ENCODE peak calls at places on chromosomes 5 and 9, in four cellular contexts. J, E, S and Z are unnamed samples.

GRCh38 chr9:21995652-21996275 is 1.2 kb downstream of the CDKN2B-AS1 start:
- DNase-seq in J (peak), E (no peak), S (no peak), Z (no peak)

GRCh38 chr9:16720386-16720785 is 150.1 kb downstream of the BNC2 start:
- DNase-seq in J (no peak), E (no peak), S (no peak), Z (no peak)

GRCh38 chr5:72746736-72747135 is 69.7 kb upstream of the TNPO1 start:
- DNase-seq in J (no peak), E (no peak), S (peak), Z (no peak)

GRCh38 chr5:176934309-176934930 is 35.3 kb upstream of the HK3 start:
- DNase-seq in J (no peak), E (no peak), S (no peak), Z (no peak)

GRCh38 chr9:86389648-86390047 is 35.4 kb upstream of the TUT7 start:
- DNase-seq in J (no peak), E (no peak), S (no peak), Z (no peak)

GRCh38 chr5:134969166-134969565 is 1.5 kb downstream of the CATSPER3 start:
- DNase-seq in J (no peak), E (no peak), S (no peak), Z (no peak)

GRCh38 chr5:79974896-79975295 is 16.2 kb downstream of the MTX3 start:
- DNase-seq in J (no peak), E (no peak), S (no peak), Z (no peak)

GRCh38 chr9:69299316-69299715 is 25.7 kb upstream of the ENTREP1 start:
- DNase-seq in J (no peak), E (no peak), S (no peak), Z (no peak)

GRCh38 chr9:109497193-109498165 is 628 bp downstream of the PTPN3 start:
- DNase-seq in J (peak), E (no peak), S (no peak), Z (no peak)

GRCh38 chr5:58496488-58496887 is 5.3 kb downstream of the GAPT start:
- DNase-seq in J (no peak), E (no peak), S (no peak), Z (no peak)

GRCh38 chr9:120965344-120966004 is 38.9 kb upstream of the TRAF1 start:
- DNase-seq in J (no peak), E (no peak), S (no peak), Z (no peak)

GRCh38 chr9:83343366-83343765 is 194.8 kb downstream of the FRMD3 start:
- DNase-seq in J (no peak), E (no peak), S (no peak), Z (no peak)

GRCh38 chr5:140556438-140556837 is 835 bp downstream of the SRA1 start:
- DNase-seq in J (no peak), E (no peak), S (no peak), Z (no peak)

GRCh38 chr5:83559141-83559785 is 87.7 kb downstream of the VCAN start:
- DNase-seq in J (no peak), E (peak), S (no peak), Z (no peak)

GRCh38 chr5:15007549-15008142 is 136.1 kb upstream of the ANKH start:
- DNase-seq in J (no peak), E (no peak), S (peak), Z (no peak)

GRCh38 chr9:134966270-134966669 is 48.6 kb upstream of the FCN1 start:
- DNase-seq in J (no peak), E (no peak), S (no peak), Z (no peak)

GRCh38 chr9:9498147-9498546 is 1114.7 kb downstream of the PTPRD start:
- DNase-seq in J (no peak), E (no peak), S (no peak), Z (no peak)

GRCh38 chr9:92954078-92954861 is 6.9 kb downstream of the FGD3 start:
- DNase-seq in J (no peak), E (no peak), S (no peak), Z (no peak)

GRCh38 chr9:81787747-81788632 is 98.6 kb upstream of the TLE1 start:
- DNase-seq in J (no peak), E (peak), S (peak), Z (peak)

GRCh38 chr5:431711-432050 is 11.3 kb upstream of the EXOC3 start:
- DNase-seq in J (no peak), E (no peak), S (no peak), Z (no peak)

GRCh38 chr5:540215-541147 is 16.2 kb upstream of the SLC9A3 start:
- DNase-seq in J (no peak), E (no peak), S (no peak), Z (no peak)

GRCh38 chr5:58012103-58012502 is 447.8 kb downstream of the PLK2 start:
- DNase-seq in J (no peak), E (no peak), S (no peak), Z (no peak)

GRCh38 chr5:68187268-68188055 is 28.1 kb upstream of the PIK3R1 start:
- DNase-seq in J (peak), E (no peak), S (no peak), Z (no peak)

GRCh38 chr9:95008151-95008771 is 281.8 kb downstream of the AOPEP start:
- DNase-seq in J (peak), E (peak), S (no peak), Z (no peak)

GRCh38 chr5:124648902-124649467 is 97.5 kb downstream of the ZNF608 start:
- DNase-seq in J (no peak), E (peak), S (no peak), Z (no peak)

GRCh38 chr5:138933522-138934290 is 58.6 kb upstream of the LRRTM2 start:
- DNase-seq in J (no peak), E (no peak), S (no peak), Z (no peak)

GRCh38 chr5:1415059-1415425 is 30.2 kb downstream of the SLC6A3 start:
- DNase-seq in J (no peak), E (no peak), S (no peak), Z (no peak)

GRCh38 chr9:136526625-136527066 is 19.2 kb downstream of the NOTCH1 start:
- DNase-seq in J (peak), E (no peak), S (no peak), Z (no peak)

GRCh38 chr5:129670944-129671343 is 77.0 kb upstream of the MINAR2 start:
- DNase-seq in J (no peak), E (no peak), S (peak), Z (no peak)

GRCh38 chr5:58224661-58225060 is 235.2 kb downstream of the PLK2 start:
- DNase-seq in J (no peak), E (no peak), S (no peak), Z (no peak)

GRCh38 chr5:43389679-43390329 is 22.4 kb downstream of the CCL28 start:
- DNase-seq in J (peak), E (peak), S (peak), Z (peak)

GRCh38 chr9:121975801-121976277 is 117.3 kb downstream of the TTLL11 start:
- DNase-seq in J (no peak), E (peak), S (no peak), Z (no peak)

GRCh38 chr5:42423285-42424152 is at the start of gene GHR:
- DNase-seq in J (peak), E (peak), S (peak), Z (peak)

GRCh38 chr9:72476617-72477375 is 44.6 kb upstream of the TMC1 start:
- DNase-seq in J (no peak), E (peak), S (peak), Z (no peak)

GRCh38 chr9:122336189-122336588 is 34.6 kb upstream of the PTGS1 start:
- DNase-seq in J (no peak), E (no peak), S (no peak), Z (no peak)

GRCh38 chr9:103714992-103715391 is 379.1 kb upstream of the SMC2 start:
- DNase-seq in J (no peak), E (no peak), S (no peak), Z (no peak)

GRCh38 chr5:55597014-55597981 is 62.5 kb upstream of the PLPP1 start:
- DNase-seq in J (no peak), E (no peak), S (no peak), Z (no peak)

GRCh38 chr5:102865171-102865509 is 110.0 kb downstream of the PAM start:
- DNase-seq in J (no peak), E (no peak), S (no peak), Z (no peak)

GRCh38 chr5:106019271-106019670 is 1651.5 kb downstream of the EFNA5 start:
- DNase-seq in J (no peak), E (no peak), S (no peak), Z (no peak)

GRCh38 chr5:141814064-141814982 is 63.9 kb downstream of the PCDH1 start:
- DNase-seq in J (peak), E (peak), S (no peak), Z (no peak)

GRCh38 chr5:146390469-146390868 is 51.8 kb downstream of the POU4F3 start:
- DNase-seq in J (no peak), E (peak), S (no peak), Z (no peak)
- TF ChIP-seq CTCF in J (peak), E (no peak), S (no peak), Z (no peak)

DNA sequence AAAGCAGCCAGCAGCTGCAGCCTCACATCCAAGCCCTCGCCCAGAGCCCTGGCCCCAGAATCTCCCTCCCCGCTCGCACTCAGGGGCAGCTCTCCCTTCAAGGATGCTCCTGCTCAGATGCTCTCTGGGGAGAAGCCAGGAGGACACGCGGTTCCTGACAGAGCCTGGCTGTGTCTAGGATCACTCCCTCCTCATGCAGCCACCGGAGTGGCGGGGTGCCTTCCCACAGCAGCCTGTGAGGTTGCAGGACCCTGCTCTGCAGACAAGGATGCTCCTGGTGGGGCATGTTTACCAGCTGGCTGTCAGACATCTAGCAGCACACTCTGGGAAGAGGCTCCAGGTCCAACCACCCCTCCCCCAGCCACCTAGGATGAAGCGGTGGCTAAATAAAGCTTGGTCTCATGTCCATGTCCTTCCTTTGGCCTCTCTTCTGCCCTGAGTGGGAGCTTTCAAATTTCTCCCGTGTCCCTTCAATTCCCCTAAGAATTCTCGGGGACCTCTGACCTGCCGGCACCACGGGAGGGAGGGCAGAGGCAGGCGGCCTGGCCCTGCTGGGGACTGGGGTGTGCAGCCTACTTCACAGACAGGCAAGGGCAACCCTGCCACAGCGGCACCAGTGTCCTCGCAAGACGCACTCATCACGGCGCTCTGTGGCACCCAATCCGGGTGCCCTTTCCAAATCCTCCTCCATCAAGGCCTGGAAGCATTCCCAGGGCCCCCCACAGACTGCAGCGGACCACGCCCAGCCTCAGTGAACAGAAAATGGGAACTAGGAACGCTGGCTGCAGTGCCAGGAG is 88.3 kb upstream of the SARDH start:
- DNase-seq in J (no peak), E (no peak), S (no peak), Z (no peak)
- TF ChIP-seq CTCF in J (no peak), E (no peak), S (no peak), Z (no peak)

GRCh38 chr5:151459680-151460079 is 12.3 kb downstream of the SLC36A1 start:
- DNase-seq in J (peak), E (no peak), S (no peak), Z (no peak)

GRCh38 chr5:151461312-151461711 is 13.9 kb downstream of the SLC36A1 start:
- DNase-seq in J (no peak), E (no peak), S (no peak), Z (no peak)

GRCh38 chr5:151464101-151464500 is 16.7 kb downstream of the SLC36A1 start:
- DNase-seq in J (no peak), E (no peak), S (no peak), Z (no peak)

GRCh38 chr5:151465476-151465875 is 18.1 kb downstream of the SLC36A1 start:
- DNase-seq in J (no peak), E (no peak), S (no peak), Z (no peak)

DNA sequence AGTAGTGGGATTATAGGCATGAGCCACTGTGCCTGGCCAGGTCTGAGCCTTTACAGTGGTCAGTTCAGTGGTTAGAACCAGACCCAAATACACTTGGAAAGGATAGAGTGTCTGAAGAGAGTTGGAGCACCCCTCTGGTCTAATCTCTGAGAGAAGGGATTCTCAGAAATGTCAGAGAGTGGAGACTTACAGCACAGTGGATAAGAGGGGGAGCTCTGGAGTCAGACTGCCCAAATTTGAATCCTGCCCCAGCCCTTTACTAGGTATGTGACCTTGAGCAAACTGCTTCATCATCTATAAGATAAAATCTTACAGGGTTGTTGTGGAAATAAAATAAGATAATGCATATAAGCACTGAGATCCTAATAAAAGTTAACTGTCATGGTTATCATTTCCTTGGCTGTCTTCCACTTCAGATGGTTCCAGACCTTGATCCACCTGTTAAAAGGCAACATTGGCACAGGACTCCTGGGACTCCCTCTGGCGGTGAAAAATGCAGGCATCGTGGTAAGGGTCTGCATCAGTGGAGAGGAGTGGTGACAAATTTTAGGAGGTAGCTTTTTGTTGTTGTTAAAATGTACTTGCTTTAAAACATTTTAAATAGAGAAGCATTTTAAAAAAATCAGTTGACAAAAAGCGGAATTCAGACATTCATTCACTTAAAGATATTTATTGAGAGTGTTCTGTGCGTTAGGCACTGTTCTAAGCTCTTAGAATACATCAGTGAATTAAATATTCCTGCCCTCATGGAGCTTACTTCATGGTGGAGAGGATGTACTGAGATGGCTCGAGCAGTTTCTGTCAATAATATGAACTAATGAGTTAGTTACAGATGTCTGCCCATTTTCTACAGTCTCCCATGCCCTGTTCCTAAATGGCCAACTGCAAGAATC is 16.0 kb downstream of the SLC36A1 start:
- DNase-seq in J (peak), E (peak), S (no peak), Z (no peak)
- TF ChIP-seq CTCF in J (peak), E (peak), S (peak), Z (peak)

GRCh38 chr9:130431536-130432303 is 13.0 kb upstream of the ASS1 start:
- DNase-seq in J (no peak), E (no peak), S (no peak), Z (no peak)
- TF ChIP-seq CTCF in J (no peak), E (no peak), S (no peak), Z (no peak)